ENCODE peak calls at places on chromosomes 6 and 20, in nine cellular contexts. V is GM10248; K is AG20443; U is activated T-cell treated with anti-CD3 and anti-CD28 coated beads, Interleukin-2, amount 50 U/mL, for 4 hours; B is heart left ventricle; A is GM12878; O is astrocyte of the hippocampus; C is stimulated activated naive B cell treated with anti-CD40 and anti-IgM and Interleukin-4, amounts not matched to agents 10 μg/mL and 1 μg/mL and 100 μg/mL, for 72 hours; I is cardiac muscle cell. L is an unnamed sample.

GRCh38 chr6:66965227-66965626 is 1258.2 kb upstream of the EYS start:
- DNase-seq in V (no peak), K (no peak), U (no peak), B (no peak), A (no peak), O (peak), C (no peak), I (no peak), L (no peak)

GRCh38 chr20:47493175-47493953 is 8.3 kb upstream of the NCOA3 start:
- DNase-seq in V (no peak), K (peak), U (peak), B (peak), A (no peak), O (peak), C (no peak), I (peak), L (no peak)

GRCh38 chr20:4158466-4159050 is 143.2 kb upstream of the RNF24 start:
- DNase-seq in V (no peak), K (no peak), U (no peak), B (no peak), A (no peak), O (no peak), C (no peak), I (no peak), L (no peak)

GRCh38 chr20:64082821-64083379 is 1.3 kb downstream of the LKAAEAR1 start:
- DNase-seq in V (no peak), K (no peak), U (no peak), B (no peak), A (no peak), O (no peak), C (no peak), I (no peak), L (no peak)

GRCh38 chr6:139732451-139732850 is 358.0 kb upstream of the CITED2 start:
- DNase-seq in V (no peak), K (peak), U (no peak), B (no peak), A (no peak), O (peak), C (no peak), I (no peak), L (no peak)

GRCh38 chr20:836188-836587 is 2.7 kb downstream of the FAM110A start:
- DNase-seq in V (no peak), K (no peak), U (no peak), B (no peak), A (no peak), O (no peak), C (no peak), I (no peak), L (no peak)

GRCh38 chr6:29702519-29703103 is 20.6 kb upstream of the HLA-F start:
- DNase-seq in V (peak), K (peak), U (peak), B (peak), A (no peak), O (no peak), C (peak), I (peak), L (peak)

GRCh38 chr20:48904566-48905321 is 16.8 kb upstream of the ARFGEF2 start:
- DNase-seq in V (peak), K (peak), U (peak), B (no peak), A (no peak), O (peak), C (peak), I (peak), L (peak)

GRCh38 chr6:118735320-118735719 is 83.9 kb upstream of the CEP85L start:
- DNase-seq in V (peak), K (peak), U (no peak), B (no peak), A (no peak), O (no peak), C (no peak), I (peak), L (no peak)

GRCh38 chr6:158040051-158040803 is 58.6 kb downstream of the SYNJ2 start:
- DNase-seq in V (peak), K (peak), U (peak), B (peak), A (peak), O (peak), C (no peak), I (no peak), L (no peak)